ENCODE peak calls at places on chromosome 21, in seven cellular contexts. V is OCI-LY7, E is GM12878, M is brain microvascular endothelial cell, N is PC-3, P is small intestine, A is GM23338. D is an unnamed sample.
A peak's percentile ranks its signal among the peaks of the same experiment; 100 is the strongest.

GRCh38 chr21:25907573-25908275 is 173.0 kb downstream of the GABPA start:
- DNase-seq in E (no peak), N (no peak), A (no peak), P (peak; percentile 77), M (no peak), V (no peak), D (no peak)

GRCh38 chr21:40173833-40174232 is 306.6 kb downstream of the PCP4 start:
- DNase-seq in V (no peak), E (no peak), M (no peak), N (no peak), P (no peak), A (peak; percentile 33), D (no peak)

GRCh38 chr21:15552914-15553491 is 176.8 kb upstream of the USP25 start:
- DNase-seq in M (no peak), A (peak; percentile 45), P (no peak), N (peak; percentile 61), V (peak; percentile 23), E (no peak), D (no peak)

GRCh38 chr21:31173881-31174555 is 135.7 kb upstream of the KRTAP19-8 start:
- DNase-seq in V (no peak), P (no peak), A (no peak), N (no peak), M (no peak), E (no peak), D (no peak)

GRCh38 chr21:15592271-15592860 is 137.4 kb upstream of the USP25 start:
- DNase-seq in P (peak; percentile 54), V (peak; percentile 51), N (peak; percentile 89), A (peak; percentile 35), E (no peak), M (peak; percentile 37), D (no peak)

GRCh38 chr21:23475518-23476189 is 2131.6 kb downstream of the MRPL39 start:
- DNase-seq in V (no peak), E (no peak), A (no peak), P (no peak), N (peak; percentile 21), M (no peak), D (no peak)

GRCh38 chr21:15301736-15302135 is 236.9 kb upstream of the NRIP1 start:
- DNase-seq in P (no peak), A (no peak), V (no peak), N (peak; percentile 24), E (no peak), M (peak; percentile 18), D (no peak)

GRCh38 chr21:40732243-40732642 is 114.7 kb downstream of the DSCAM start:
- DNase-seq in A (no peak), V (no peak), M (no peak), P (no peak), E (no peak), N (no peak), D (no peak)

GRCh38 chr21:36104306-36105300 is 30.3 kb upstream of the CBR3 start:
- DNase-seq in M (peak; percentile 45), P (peak; percentile 56), A (peak; percentile 95), N (peak; percentile 77), E (no peak), V (no peak), D (no peak)

GRCh38 chr21:33339135-33339534 is 14.4 kb downstream of the IFNAR1 start:
- DNase-seq in E (no peak), M (no peak), A (no peak), N (no peak), P (no peak), V (peak; percentile 31), D (no peak)

GRCh38 chr21:25790122-25790951 is 55.6 kb downstream of the GABPA start:
- DNase-seq in V (peak; percentile 28), E (no peak), A (peak; percentile 52), N (peak; percentile 58), M (peak; percentile 18), P (peak; percentile 36), D (no peak)

GRCh38 chr21:15775291-15775690 is 45.5 kb downstream of the USP25 start:
- DNase-seq in N (no peak), P (no peak), E (no peak), M (no peak), A (peak; percentile 30), V (no peak), D (no peak)

GRCh38 chr21:21715286-21715969 is 717.2 kb downstream of the NCAM2 start:
- DNase-seq in E (no peak), P (no peak), V (no peak), M (peak; percentile 51), N (peak; percentile 3), A (no peak), D (no peak)
- H3K27ac ChIP-seq in E (no peak overlapping the region), P (no peak overlapping the region), V (no peak overlapping the region), M (peak overlapping the region; percentile 81), N (no peak overlapping the region), A (no peak overlapping the region), D (no peak overlapping the region)

DNA sequence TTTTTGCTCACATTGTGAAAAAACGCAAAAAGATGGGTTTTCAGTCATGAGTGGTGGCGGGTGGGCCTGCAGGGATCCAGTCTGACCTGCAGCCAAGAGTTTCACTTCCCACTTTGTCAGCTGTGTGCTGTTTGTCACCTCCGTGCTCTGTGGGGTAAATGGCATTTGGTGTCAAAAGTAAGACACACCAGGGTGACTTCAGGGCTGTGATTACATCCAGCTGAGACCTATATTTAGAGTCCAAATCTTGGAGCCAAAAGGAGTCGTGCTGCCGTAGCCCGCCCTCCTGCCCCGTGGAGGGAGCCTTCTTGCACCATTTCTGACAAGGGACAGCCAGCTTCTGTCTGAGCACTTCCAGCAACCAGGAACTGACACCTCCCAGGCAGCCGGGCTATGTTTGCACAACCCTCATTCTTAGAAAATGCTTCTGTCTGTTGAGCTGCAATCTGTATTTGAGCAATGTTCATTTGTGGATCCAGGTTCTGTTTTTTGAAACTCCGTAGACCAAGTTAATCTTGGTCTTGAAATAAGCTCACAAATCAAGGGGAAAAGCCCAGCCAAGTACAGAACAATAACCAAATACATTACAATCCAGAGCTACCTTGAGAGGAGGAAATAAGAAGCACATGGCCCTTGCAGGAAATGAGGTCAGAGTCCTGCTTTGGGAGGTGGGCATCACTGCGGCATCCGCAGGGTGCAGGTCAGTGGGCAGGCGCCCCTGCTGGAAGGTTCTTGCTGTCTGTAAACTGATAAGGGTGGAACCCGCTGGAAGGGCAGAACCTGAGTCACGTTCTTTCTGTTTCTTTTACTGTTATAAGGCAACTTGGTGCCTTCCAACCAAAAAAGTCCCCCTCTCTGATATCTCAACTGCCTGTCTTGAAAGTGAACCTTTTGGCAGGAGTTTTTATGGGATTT is 14.4 kb downstream of the ABCG1 start:
- DNase-seq in M (peak; percentile 18), A (peak; percentile 49), P (peak; percentile 74), V (peak; percentile 97), N (peak; percentile 13), E (peak; percentile 82), D (peak; percentile 98)
- H3K27ac ChIP-seq in M (no peak overlapping the region), A (no peak overlapping the region), P (peak overlapping the region; percentile 72), V (peak overlapping the region; percentile 99), N (no peak overlapping the region), E (peak overlapping the region; percentile 84), D (peak overlapping the region; percentile 90)

DNA sequence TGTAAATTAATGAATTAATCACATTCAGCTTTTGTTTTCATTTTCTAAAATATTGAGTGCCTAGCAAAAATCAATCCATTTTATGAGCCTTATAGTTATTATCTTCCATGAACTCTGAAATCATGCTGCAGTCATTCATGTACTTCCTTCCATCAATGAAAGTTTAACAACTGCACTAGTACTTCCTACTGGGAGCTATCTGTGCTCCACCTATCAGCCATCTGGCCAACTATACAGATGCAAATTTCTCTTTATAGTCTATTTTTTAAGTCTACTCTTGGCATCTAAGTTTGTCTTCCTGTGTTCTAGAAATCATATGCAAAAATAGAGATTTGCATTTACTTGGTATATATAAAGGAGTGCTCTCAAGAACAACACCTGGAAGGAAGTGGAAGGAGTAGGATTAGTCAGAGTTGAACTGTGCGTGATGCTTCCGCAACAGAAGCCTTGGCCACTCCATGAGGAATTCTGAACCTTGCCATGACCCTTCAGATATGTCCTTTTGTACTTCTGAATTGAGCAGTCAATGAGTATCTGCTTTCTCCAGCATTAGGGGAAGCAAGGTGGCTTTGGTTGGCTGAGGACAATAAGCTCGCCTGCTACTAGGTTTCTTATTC is 403.2 kb upstream of the ADAMTS5 start:
- DNase-seq in M (no peak), A (peak; percentile 12), E (no peak), V (no peak), N (no peak), P (no peak), D (no peak)
- H3K27ac ChIP-seq in M (no peak overlapping the region), A (peak overlapping the region; percentile 68), E (no peak overlapping the region), V (no peak overlapping the region), N (no peak overlapping the region), P (peak overlapping the region; percentile 36), D (no peak overlapping the region)

GRCh38 chr21:38847556-38847955 is 41.8 kb downstream of the ETS2 start:
- DNase-seq in E (no peak), A (no peak), V (no peak), N (peak; percentile 49), P (no peak), M (no peak), D (no peak)

GRCh38 chr21:38841472-38841871 is 35.7 kb downstream of the ETS2 start:
- DNase-seq in A (no peak), V (no peak), E (no peak), M (no peak), N (no peak), P (no peak), D (no peak)

GRCh38 chr21:38840456-38841129 is 34.9 kb downstream of the ETS2 start:
- DNase-seq in P (no peak), V (no peak), E (no peak), M (no peak), A (no peak), N (no peak), D (no peak)

GRCh38 chr21:38843379-38843778 is 37.6 kb downstream of the ETS2 start:
- DNase-seq in E (no peak), V (no peak), P (no peak), A (no peak), N (no peak), M (no peak), D (no peak)

DNA sequence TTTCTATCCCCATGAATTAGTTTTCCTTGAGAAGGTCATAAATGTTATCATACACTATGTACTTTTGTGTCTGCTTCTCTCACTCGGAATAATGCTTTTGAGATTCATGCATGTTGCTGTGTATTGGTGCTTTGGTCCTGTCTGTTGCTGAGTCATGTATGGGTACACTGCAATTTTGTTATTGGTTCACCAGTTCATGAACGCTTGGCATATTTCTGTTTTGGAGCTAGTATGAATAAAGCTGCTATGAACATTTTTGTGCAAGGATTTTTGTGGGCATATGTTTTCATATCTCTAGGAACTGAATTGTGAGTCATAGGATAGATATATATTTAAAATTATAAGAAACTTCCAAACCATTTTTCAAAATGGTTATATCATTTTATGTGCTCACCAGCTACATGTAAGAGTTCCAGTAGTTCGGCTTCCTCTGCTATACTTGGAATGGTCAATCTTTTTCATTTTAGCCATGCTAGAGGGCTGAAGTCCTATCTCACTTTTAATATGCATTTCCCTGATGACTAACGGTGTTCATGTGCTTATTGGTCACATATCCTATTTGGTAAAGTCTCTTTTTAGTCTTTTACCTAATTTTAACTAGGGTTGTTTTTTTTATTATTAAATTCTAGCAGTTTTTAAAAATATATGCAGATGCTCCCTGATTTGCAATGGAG is 38.2 kb downstream of the ETS2 start:
- DNase-seq in A (no peak), P (no peak), N (peak; percentile 45), V (no peak), M (peak; percentile 89), E (no peak), D (no peak)
- H3K27ac ChIP-seq in A (no peak overlapping the region), P (no peak overlapping the region), N (peak overlapping the region; percentile 0), V (no peak overlapping the region), M (peak overlapping the region; percentile 71), E (no peak overlapping the region), D (no peak overlapping the region)